ENCODE peak calls at places on chromosomes 1 and 21, in nine cellular contexts. One of them, this sample, is unnamed. For H3K27me3, the result is how much of the 10 kb centered on the place peaks cover.

GRCh38 chr21:17463441-17463840 is 49.4 kb upstream of the CXADR start:
- DNase-seq in spleen: no peak
- DNase-seq in heart left ventricle: no peak
- DNase-seq in transverse colon: no peak
- DNase-seq in Caco-2: no peak
- DNase-seq in H7: no peak
- DNase-seq in cardiac muscle cell: no peak
- DNase-seq in small intestine: no peak
- DNase-seq in esophagus muscularis mucosa: no peak
- DNase-seq in this sample: no peak

GRCh38 chr1:152348447-152348846 is 11.4 kb downstream of the FLG2 start:
- DNase-seq in spleen: no peak
- DNase-seq in transverse colon: no peak
- DNase-seq in small intestine: no peak
- DNase-seq in H7: no peak
- DNase-seq in esophagus muscularis mucosa: no peak
- DNase-seq in cardiac muscle cell: no peak
- DNase-seq in heart left ventricle: no peak
- DNase-seq in Caco-2: no peak
- DNase-seq in this sample: no peak

GRCh38 chr1:185314416-185314815 is 2.6 kb downstream of the IVNS1ABP start:
- DNase-seq in H7: no peak
- DNase-seq in cardiac muscle cell: peak
- DNase-seq in small intestine: peak
- DNase-seq in transverse colon: no peak
- DNase-seq in Caco-2: no peak
- DNase-seq in esophagus muscularis mucosa: no peak
- DNase-seq in spleen: no peak
- DNase-seq in heart left ventricle: no peak
- DNase-seq in this sample: no peak

GRCh38 chr1:24927473-24927872 is 2.6 kb downstream of the RUNX3 start:
- DNase-seq in small intestine: no peak
- DNase-seq in heart left ventricle: no peak
- DNase-seq in cardiac muscle cell: no peak
- DNase-seq in Caco-2: no peak
- DNase-seq in transverse colon: no peak
- DNase-seq in esophagus muscularis mucosa: no peak
- DNase-seq in spleen: no peak
- DNase-seq in H7: no peak
- DNase-seq in this sample: no peak

GRCh38 chr1:51071291-51071690 is 30.7 kb upstream of the C1orf185 start:
- DNase-seq in cardiac muscle cell: no peak
- DNase-seq in Caco-2: no peak
- DNase-seq in small intestine: no peak
- DNase-seq in H7: no peak
- DNase-seq in heart left ventricle: no peak
- DNase-seq in transverse colon: no peak
- DNase-seq in esophagus muscularis mucosa: no peak
- DNase-seq in spleen: no peak
- DNase-seq in this sample: no peak

GRCh38 chr1:53541761-53542550 is 82.8 kb downstream of the DMRTB1 start:
- DNase-seq in Caco-2: no peak
- DNase-seq in spleen: peak
- DNase-seq in esophagus muscularis mucosa: no peak
- DNase-seq in transverse colon: peak
- DNase-seq in H7: peak
- DNase-seq in heart left ventricle: peak
- DNase-seq in small intestine: peak
- DNase-seq in cardiac muscle cell: peak
- DNase-seq in this sample: peak

GRCh38 chr1:114113801-114114750 is 39.6 kb downstream of the SYT6 start:
- DNase-seq in heart left ventricle: peak
- DNase-seq in cardiac muscle cell: no peak
- DNase-seq in esophagus muscularis mucosa: no peak
- DNase-seq in spleen: no peak
- DNase-seq in Caco-2: no peak
- DNase-seq in transverse colon: peak
- DNase-seq in H7: no peak
- DNase-seq in small intestine: no peak
- DNase-seq in this sample: no peak

GRCh38 chr1:41053324-41053723 is 31.8 kb upstream of the SLFNL1 start:
- DNase-seq in cardiac muscle cell: no peak
- DNase-seq in heart left ventricle: no peak
- DNase-seq in esophagus muscularis mucosa: no peak
- DNase-seq in Caco-2: no peak
- DNase-seq in small intestine: no peak
- DNase-seq in spleen: no peak
- DNase-seq in H7: no peak
- DNase-seq in transverse colon: no peak
- DNase-seq in this sample: no peak

GRCh38 chr1:49051647-49052046 is 275.0 kb upstream of the BEND5 start:
- DNase-seq in cardiac muscle cell: no peak
- DNase-seq in spleen: no peak
- DNase-seq in heart left ventricle: no peak
- DNase-seq in transverse colon: no peak
- DNase-seq in esophagus muscularis mucosa: no peak
- DNase-seq in H7: no peak
- DNase-seq in small intestine: no peak
- DNase-seq in Caco-2: no peak
- DNase-seq in this sample: no peak

GRCh38 chr1:117933769-117934168 is 4.2 kb downstream of the WDR3 start:
- DNase-seq in spleen: no peak
- DNase-seq in esophagus muscularis mucosa: no peak
- DNase-seq in small intestine: no peak
- DNase-seq in heart left ventricle: no peak
- DNase-seq in cardiac muscle cell: no peak
- DNase-seq in transverse colon: no peak
- DNase-seq in Caco-2: no peak
- DNase-seq in H7: no peak
- DNase-seq in this sample: no peak

GRCh38 chr1:218459450-218459849 is 114.3 kb downstream of the TGFB2 start:
- DNase-seq in heart left ventricle: peak
- DNase-seq in cardiac muscle cell: no peak
- DNase-seq in small intestine: no peak
- DNase-seq in Caco-2: no peak
- DNase-seq in esophagus muscularis mucosa: no peak
- DNase-seq in H7: no peak
- DNase-seq in spleen: no peak
- DNase-seq in transverse colon: no peak
- DNase-seq in this sample: no peak

GRCh38 chr1:219699870-219700269 is 87.0 kb upstream of the ZC3H11B start:
- DNase-seq in small intestine: no peak
- DNase-seq in esophagus muscularis mucosa: no peak
- DNase-seq in cardiac muscle cell: no peak
- DNase-seq in H7: no peak
- DNase-seq in spleen: no peak
- DNase-seq in Caco-2: no peak
- DNase-seq in heart left ventricle: peak
- DNase-seq in transverse colon: no peak
- DNase-seq in this sample: no peak

GRCh38 chr21:15250384-15250783 is 185.6 kb upstream of the NRIP1 start:
- DNase-seq in transverse colon: no peak
- DNase-seq in H7: no peak
- DNase-seq in cardiac muscle cell: no peak
- DNase-seq in small intestine: no peak
- DNase-seq in spleen: no peak
- DNase-seq in heart left ventricle: no peak
- DNase-seq in esophagus muscularis mucosa: no peak
- DNase-seq in Caco-2: no peak
- DNase-seq in this sample: no peak

GRCh38 chr1:47440849-47441170 is 3.0 kb downstream of the FOXD2 start:
- DNase-seq in transverse colon: no peak
- DNase-seq in cardiac muscle cell: no peak
- DNase-seq in small intestine: peak
- DNase-seq in H7: no peak
- DNase-seq in Caco-2: no peak
- DNase-seq in spleen: peak
- DNase-seq in esophagus muscularis mucosa: no peak
- DNase-seq in heart left ventricle: no peak
- DNase-seq in this sample: no peak

GRCh38 chr1:47440052-47440848 is 2.4 kb downstream of the FOXD2 start:
- DNase-seq in small intestine: no peak
- DNase-seq in esophagus muscularis mucosa: no peak
- DNase-seq in Caco-2: no peak
- DNase-seq in spleen: peak
- DNase-seq in transverse colon: no peak
- DNase-seq in H7: peak
- DNase-seq in heart left ventricle: no peak
- DNase-seq in cardiac muscle cell: no peak
- DNase-seq in this sample: no peak

GRCh38 chr1:47442844-47443529 is 5.1 kb downstream of the FOXD2 start:
- DNase-seq in heart left ventricle: no peak
- DNase-seq in H7: peak
- DNase-seq in esophagus muscularis mucosa: no peak
- DNase-seq in small intestine: no peak
- DNase-seq in spleen: no peak
- DNase-seq in transverse colon: no peak
- DNase-seq in Caco-2: no peak
- DNase-seq in cardiac muscle cell: no peak
- DNase-seq in this sample: no peak

GRCh38 chr1:47442202-47442601 is 4.4 kb downstream of the FOXD2 start:
- DNase-seq in transverse colon: no peak
- DNase-seq in H7: no peak
- DNase-seq in small intestine: no peak
- DNase-seq in esophagus muscularis mucosa: no peak
- DNase-seq in heart left ventricle: no peak
- DNase-seq in cardiac muscle cell: no peak
- DNase-seq in Caco-2: no peak
- DNase-seq in spleen: no peak
- DNase-seq in this sample: no peak

DNA sequence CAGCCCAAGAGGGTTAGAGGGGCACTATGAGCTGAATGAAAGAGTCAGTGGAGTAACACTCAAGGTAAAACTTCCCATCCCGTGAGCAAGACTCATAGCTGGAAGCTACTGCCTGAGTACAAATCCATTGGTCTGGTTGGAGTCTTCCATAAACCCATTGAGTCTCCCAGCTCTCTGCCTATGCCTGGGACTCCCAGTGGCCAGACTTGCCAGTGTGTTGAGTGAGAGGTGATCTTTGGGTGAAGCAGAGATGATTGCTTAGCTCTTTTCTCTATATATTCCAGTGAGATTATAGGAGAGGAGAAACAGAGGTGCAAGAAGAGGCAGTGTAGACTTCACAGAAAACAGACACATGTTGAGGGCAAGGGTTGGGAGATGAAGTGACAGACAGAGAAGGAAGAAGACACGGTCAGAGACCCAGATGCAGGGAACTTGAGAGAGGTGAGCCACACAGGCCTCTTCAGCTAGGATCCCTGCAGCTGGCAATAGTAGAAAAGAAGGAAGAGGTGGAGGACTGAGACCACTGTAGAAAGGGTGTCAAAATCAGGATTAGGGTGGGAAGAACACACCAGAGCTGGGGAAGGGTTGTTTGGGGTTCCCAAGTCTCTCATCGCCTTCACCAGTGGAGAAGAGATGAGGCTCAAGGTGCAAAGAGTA is 3.7 kb downstream of the FOXD2 start:
- DNase-seq in small intestine: no peak
- DNase-seq in cardiac muscle cell: no peak
- DNase-seq in transverse colon: no peak
- DNase-seq in Caco-2: no peak
- DNase-seq in esophagus muscularis mucosa: no peak
- DNase-seq in H7: peak
- DNase-seq in spleen: peak
- DNase-seq in heart left ventricle: no peak
- DNase-seq in this sample: no peak
- H3K27me3 ChIP-seq in small intestine: under half
- H3K27me3 ChIP-seq in cardiac muscle cell: half or more
- H3K27me3 ChIP-seq in transverse colon: half or more
- H3K27me3 ChIP-seq in Caco-2: under half
- H3K27me3 ChIP-seq in esophagus muscularis mucosa: half or more
- H3K27me3 ChIP-seq in H7: half or more
- H3K27me3 ChIP-seq in spleen: half or more
- H3K27me3 ChIP-seq in heart left ventricle: half or more
- H3K27me3 ChIP-seq in this sample: half or more

GRCh38 chr21:44727757-44728156 is 16.4 kb upstream of the TSPEAR start:
- DNase-seq in H7: peak
- DNase-seq in transverse colon: no peak
- DNase-seq in esophagus muscularis mucosa: no peak
- DNase-seq in Caco-2: no peak
- DNase-seq in heart left ventricle: no peak
- DNase-seq in spleen: peak
- DNase-seq in cardiac muscle cell: no peak
- DNase-seq in small intestine: no peak
- DNase-seq in this sample: no peak
- H3K27me3 ChIP-seq in H7: under half
- H3K27me3 ChIP-seq in transverse colon: half or more
- H3K27me3 ChIP-seq in esophagus muscularis mucosa: under half
- H3K27me3 ChIP-seq in Caco-2: under half
- H3K27me3 ChIP-seq in heart left ventricle: under half
- H3K27me3 ChIP-seq in spleen: half or more
- H3K27me3 ChIP-seq in cardiac muscle cell: under half
- H3K27me3 ChIP-seq in small intestine: under half
- H3K27me3 ChIP-seq in this sample: half or more

DNA sequence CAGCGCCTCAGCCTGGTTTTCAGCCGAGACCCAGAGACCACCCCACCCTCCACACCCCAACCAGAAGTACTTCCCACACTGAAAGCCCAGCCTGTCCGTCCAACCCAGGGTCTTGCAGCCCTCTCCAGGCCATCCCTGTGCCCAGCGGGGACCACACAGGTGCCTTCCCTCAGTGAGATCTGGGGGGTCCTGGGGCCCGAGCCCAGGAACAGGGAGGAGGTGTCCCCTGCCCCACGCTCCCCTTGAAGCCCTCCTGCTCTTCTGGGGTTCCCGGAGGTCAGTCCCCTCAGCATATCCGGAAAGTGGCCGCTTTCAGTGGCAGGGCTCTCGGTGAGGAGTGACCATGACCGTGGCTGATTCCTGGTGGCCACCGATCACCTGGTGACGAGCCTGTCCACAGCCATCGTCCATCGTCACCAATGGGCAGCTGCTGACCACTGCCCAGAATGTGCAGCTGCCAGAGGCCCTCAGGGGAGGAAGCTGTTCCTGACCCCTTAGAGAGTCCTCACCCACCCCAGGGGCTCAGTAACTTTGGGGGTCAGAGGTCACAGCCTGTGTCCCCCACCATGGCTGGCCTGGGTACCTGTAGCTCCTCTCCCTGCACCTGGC is 3.4 kb downstream of the TMEM240 start:
- DNase-seq in heart left ventricle: no peak
- DNase-seq in cardiac muscle cell: no peak
- DNase-seq in H7: peak
- DNase-seq in esophagus muscularis mucosa: no peak
- DNase-seq in small intestine: no peak
- DNase-seq in Caco-2: no peak
- DNase-seq in spleen: no peak
- DNase-seq in transverse colon: no peak
- DNase-seq in this sample: no peak
- H3K27me3 ChIP-seq in heart left ventricle: under half
- H3K27me3 ChIP-seq in cardiac muscle cell: under half
- H3K27me3 ChIP-seq in H7: under half
- H3K27me3 ChIP-seq in esophagus muscularis mucosa: under half
- H3K27me3 ChIP-seq in small intestine: under half
- H3K27me3 ChIP-seq in Caco-2: under half
- H3K27me3 ChIP-seq in spleen: under half
- H3K27me3 ChIP-seq in transverse colon: under half
- H3K27me3 ChIP-seq in this sample: under half

DNA sequence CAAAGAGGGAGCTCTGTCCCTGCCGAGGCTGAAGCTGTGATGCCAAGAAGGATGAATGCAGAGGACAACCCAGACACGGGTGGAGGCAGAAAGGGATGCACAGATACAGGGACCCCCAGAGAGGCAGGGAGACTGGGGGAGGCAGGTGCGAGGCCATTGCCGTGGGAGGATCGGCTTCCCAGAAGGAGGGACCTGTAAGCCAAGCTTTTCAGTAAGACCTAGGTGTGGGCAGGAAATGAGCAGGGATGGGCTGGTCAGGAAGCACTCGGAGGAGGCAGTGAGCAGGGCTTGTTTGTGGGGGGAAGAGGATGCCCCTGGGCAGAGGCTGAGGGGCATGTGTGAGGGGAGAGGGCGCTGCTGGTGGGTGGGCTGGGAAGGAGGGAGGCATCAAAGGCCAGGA is 67.7 kb upstream of the WNT4 start:
- DNase-seq in H7: no peak
- DNase-seq in esophagus muscularis mucosa: no peak
- DNase-seq in transverse colon: no peak
- DNase-seq in small intestine: no peak
- DNase-seq in Caco-2: peak
- DNase-seq in spleen: peak
- DNase-seq in heart left ventricle: no peak
- DNase-seq in cardiac muscle cell: no peak
- DNase-seq in this sample: no peak
- H3K27me3 ChIP-seq in H7: under half
- H3K27me3 ChIP-seq in esophagus muscularis mucosa: under half
- H3K27me3 ChIP-seq in transverse colon: half or more
- H3K27me3 ChIP-seq in small intestine: under half
- H3K27me3 ChIP-seq in Caco-2: under half
- H3K27me3 ChIP-seq in spleen: half or more
- H3K27me3 ChIP-seq in heart left ventricle: under half
- H3K27me3 ChIP-seq in cardiac muscle cell: under half
- H3K27me3 ChIP-seq in this sample: half or more

This sample was measured in upper lobe of right lung.